ENCODE peak calls at places on chromosomes 1 and 21, in nine cellular contexts. Z is heart right ventricle; T is NCI-H1105; D is NCI-H1930; V is iris pigment epithelial cell; H is BJ; U is NCI-H446; L is anterior cingulate cortex; R is activated T-cell treated with anti-CD3 and anti-CD28 coated beads, Interleukin-2, amount 50 U/mL, for 48 hours. W is an unnamed sample.
A peak's percentile ranks its signal among the peaks of the same experiment; 100 is the strongest.

GRCh38 chr1:170604889-170605288 is 59.0 kb upstream of the PRRX1 start:
- DNase-seq in V (no peak), R (no peak), H (no peak), T (no peak), U (no peak), D (no peak), Z (no peak), L (no peak), W (no peak)

GRCh38 chr1:91007827-91008226 is 14.0 kb downstream of the ZNF644 start:
- DNase-seq in R (no peak), L (no peak), U (no peak), Z (no peak), T (no peak), D (no peak), V (no peak), H (no peak), W (no peak)

GRCh38 chr1:85315789-85316188 is 39.4 kb upstream of the BCL10 start:
- DNase-seq in V (peak; percentile 65), L (no peak), D (no peak), R (no peak), H (no peak), Z (no peak), T (peak; percentile 76), U (no peak), W (no peak)

GRCh38 chr1:25916460-25916859 is 10.2 kb upstream of the STMN1 start:
- DNase-seq in L (no peak), D (no peak), H (no peak), T (no peak), R (no peak), U (no peak), V (no peak), Z (no peak), W (no peak)

GRCh38 chr1:25661043-25661807 is 44.6 kb downstream of the MAN1C1 start:
- DNase-seq in U (no peak), Z (no peak), R (no peak), L (no peak), V (peak; percentile 34), H (peak; percentile 31), T (no peak), D (no peak), W (peak; percentile 16)

GRCh38 chr21:37862536-37862935 is 53.7 kb downstream of the KCNJ6 start:
- DNase-seq in V (peak; percentile 69), D (no peak), T (peak; percentile 12), U (peak; percentile 76), H (no peak), R (no peak), L (no peak), Z (no peak), W (no peak)

GRCh38 chr1:203673550-203674411 is 47.1 kb downstream of the ATP2B4 start:
- DNase-seq in D (no peak), T (no peak), V (peak; percentile 92), R (peak; percentile 72), L (peak; percentile 30), Z (peak; percentile 50), H (peak; percentile 83), U (no peak), W (peak; percentile 72)

GRCh38 chr1:208231929-208232360 is 12.2 kb downstream of the PLXNA2 start:
- DNase-seq in U (peak; percentile 53), V (peak; percentile 84), R (no peak), D (no peak), Z (no peak), T (peak; percentile 9), H (no peak), L (no peak), W (no peak)

GRCh38 chr1:223652436-223652901 is 13.0 kb downstream of the CAPN8 start:
- DNase-seq in U (no peak), T (no peak), H (no peak), D (no peak), V (peak; percentile 18), Z (no peak), R (no peak), L (no peak), W (no peak)

GRCh38 chr1:215081566-215082531 is 688 bp upstream of the KCNK2 start:
- DNase-seq in V (no peak), L (no peak), Z (no peak), T (no peak), U (no peak), D (no peak), R (no peak), H (no peak), W (no peak)

GRCh38 chr1:22075718-22076117 is 23.2 kb downstream of the CDC42 start:
- DNase-seq in Z (no peak), V (no peak), L (no peak), U (no peak), D (no peak), T (no peak), H (no peak), R (no peak), W (no peak)

GRCh38 chr21:25313891-25314646 is 293.2 kb downstream of the MRPL39 start:
- DNase-seq in H (no peak), R (no peak), Z (no peak), D (no peak), L (no peak), T (peak; percentile 24), V (peak; percentile 29), U (peak; percentile 68), W (no peak)